ENCODE peak calls at places on chromosomes 13 and 19, in four cellular contexts. V is K562, Y is A549, H is H1. J is an unnamed sample. For H3K4me1, the result is how much of the 10 kb centered on the place peaks cover.

GRCh38 chr19:48341006-48341405 is 15.7 kb downstream of the EMP3 start:
- DNase-seq in V (no peak), Y (no peak), H (no peak), J (no peak)

GRCh38 chr13:48962281-48962680 is 13.4 kb upstream of the FNDC3A start:
- DNase-seq in V (no peak), Y (no peak), H (no peak), J (no peak)

GRCh38 chr13:112635323-112635722 is 47.4 kb upstream of the TUBGCP3 start:
- DNase-seq in V (no peak), Y (no peak), H (no peak), J (no peak)

GRCh38 chr13:90205911-90206310 is 1141.6 kb upstream of the MIR17HG start:
- DNase-seq in V (no peak), Y (no peak), H (no peak), J (no peak)

GRCh38 chr19:8631425-8631819 is 989 bp downstream of the NFILZ start:
- DNase-seq in V (no peak), Y (peak), H (no peak), J (peak)

GRCh38 chr19:3605361-3605760 is 1.3 kb downstream of the TBXA2R start:
- DNase-seq in V (no peak), Y (no peak), H (no peak), J (no peak)

GRCh38 chr19:55024111-55024510 is 14.0 kb downstream of the GP6 start:
- DNase-seq in V (no peak), Y (no peak), H (no peak), J (no peak)

GRCh38 chr13:112968380-112968909 is 569 bp upstream of the MCF2L start:
- DNase-seq in V (no peak), Y (peak), H (no peak), J (no peak)

GRCh38 chr19:2032296-2032941 is 16.9 kb upstream of the BTBD2 start:
- DNase-seq in V (no peak), Y (peak), H (no peak), J (no peak)

GRCh38 chr19:48962029-48962848 is 2.9 kb upstream of the FTL start:
- DNase-seq in V (peak), Y (peak), H (no peak), J (peak)

GRCh38 chr13:99949657-99950413 is 21.7 kb downstream of the ZIC5 start:
- DNase-seq in V (no peak), Y (no peak), H (no peak), J (no peak)

GRCh38 chr13:59776924-59777690 is 386.6 kb downstream of the DIAPH3 start:
- DNase-seq in V (no peak), Y (no peak), H (no peak), J (no peak)

GRCh38 chr19:54133312-54133956 is 4.1 kb upstream of the CNOT3 start:
- DNase-seq in V (no peak), Y (no peak), H (peak), J (peak)

GRCh38 chr13:27708325-27708724 is 84.0 kb upstream of the GSX1 start:
- DNase-seq in V (no peak), Y (no peak), H (no peak), J (no peak)

GRCh38 chr13:22945321-22946226 is 235.2 kb upstream of the SGCG start:
- DNase-seq in V (no peak), Y (no peak), H (no peak), J (no peak)

GRCh38 chr19:32814046-32814445 is 55.5 kb downstream of the SLC7A9 start:
- DNase-seq in V (no peak), Y (no peak), H (no peak), J (no peak)

GRCh38 chr13:24288870-24289269 is 20.5 kb upstream of the C1QTNF9 start:
- DNase-seq in V (no peak), Y (no peak), H (no peak), J (no peak)

DNA sequence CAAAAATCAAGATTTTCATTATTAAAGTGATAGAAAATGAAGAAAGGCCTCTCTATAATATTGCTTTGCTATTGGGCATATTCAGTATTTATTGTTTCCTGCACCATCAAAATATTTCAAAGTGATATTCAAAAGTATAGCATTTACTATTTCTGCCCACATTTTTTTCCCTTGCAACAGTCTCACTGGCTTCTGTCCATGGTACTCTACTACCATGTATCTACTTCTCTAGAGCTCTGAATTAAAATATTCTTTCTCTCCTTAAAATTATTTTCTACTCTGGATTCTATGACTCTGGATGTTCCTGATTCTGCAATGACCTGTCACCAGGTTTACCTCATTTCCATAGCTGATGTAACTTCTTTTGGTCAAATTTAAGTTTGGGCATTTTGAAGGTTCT is 1508.3 kb upstream of the PRR20A start:
- DNase-seq in V (no peak), Y (no peak), H (no peak), J (no peak)
- H3K4me1 ChIP-seq in V (under half), Y (under half), H (under half), J (under half)

GRCh38 chr13:106376411-106377112 is 158.9 kb downstream of the EFNB2 start:
- DNase-seq in V (no peak), Y (peak), H (no peak), J (no peak)
- TF ChIP-seq PHF8 in V (no peak), Y (no peak), H (no peak), J (no peak)

GRCh38 chr19:15287496-15287895 is 44.8 kb downstream of the BRD4 start:
- DNase-seq in V (no peak), Y (no peak), H (no peak), J (no peak)
- H3K4me1 ChIP-seq in V (under half), Y (half or more), H (under half), J (half or more)

DNA sequence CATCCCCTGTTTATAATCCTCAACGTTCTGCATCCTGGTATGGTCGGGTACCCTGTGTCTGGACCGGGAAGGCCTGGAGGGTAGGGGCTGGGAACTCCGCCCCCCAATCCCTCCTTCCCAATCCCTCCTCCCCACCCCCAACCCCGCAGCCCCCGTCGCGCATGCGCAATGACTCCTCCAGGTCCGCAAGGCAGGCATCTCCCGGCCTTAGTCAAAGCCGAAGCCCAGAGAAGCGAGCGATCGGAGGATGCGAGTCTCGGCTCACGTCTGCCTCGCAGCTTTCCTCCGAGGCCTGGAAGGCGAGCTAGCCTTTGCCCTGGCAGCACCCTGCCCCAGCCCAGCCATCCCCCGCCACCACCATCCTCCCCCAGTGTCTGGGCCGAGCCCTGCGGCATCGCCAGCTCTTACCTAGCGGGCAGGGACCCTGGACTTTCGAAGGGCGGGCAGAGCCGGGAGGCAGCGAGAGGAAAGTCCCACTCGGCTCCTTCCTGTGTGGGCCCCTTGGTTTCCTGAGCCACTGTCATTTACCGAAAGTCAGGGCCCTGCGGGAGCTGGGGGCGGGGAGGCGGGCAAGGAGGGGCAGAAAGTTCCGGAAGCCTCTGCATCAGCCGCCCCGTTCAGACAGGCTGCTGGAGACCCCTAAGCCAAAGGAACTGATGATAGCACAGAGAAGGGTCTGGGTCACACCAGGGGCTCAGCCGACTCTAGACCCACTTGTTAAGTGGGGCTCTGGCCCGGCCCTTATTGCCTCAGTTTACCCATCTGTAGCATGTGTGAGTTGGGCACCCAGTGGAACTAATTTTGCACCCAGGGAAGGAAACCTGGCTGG is at the start of gene JAK3:
- DNase-seq in V (peak), Y (no peak), H (peak), J (peak)
- TF ChIP-seq PHF8 in V (no peak), Y (no peak), H (no peak), J (peak)